ENCODE peak calls at places on chromosomes 1 and 21, in eight cellular contexts. H is T-helper 1 cell, J is suprapubic skin, F is GM12865, P is NAMALWA, T is cardiac muscle cell, V is astrocyte of the hippocampus, W is GM13976. K is an unnamed sample.

GRCh38 chr1:6870571-6870970 is 85.3 kb downstream of the CAMTA1 start:
- DNase-seq in H (no peak), J (no peak), F (no peak), P (no peak), T (no peak), V (peak), W (no peak), K (no peak)

GRCh38 chr1:52346653-52347052 is 19.4 kb downstream of the CC2D1B start:
- DNase-seq in H (no peak), J (no peak), F (no peak), P (no peak), T (no peak), V (no peak), W (no peak), K (no peak)

GRCh38 chr1:147171399-147172167 is 687 bp downstream of the PRKAB2 start:
- DNase-seq in H (no peak), J (no peak), F (peak), P (peak), T (no peak), V (peak), W (no peak), K (no peak)

GRCh38 chr1:98903261-98903660 is 101.4 kb downstream of the PLPPR5 start:
- DNase-seq in H (no peak), J (no peak), F (no peak), P (no peak), T (no peak), V (peak), W (no peak), K (no peak)

GRCh38 chr21:29152936-29153335 is 22.5 kb downstream of the MAP3K7CL start:
- DNase-seq in H (no peak), J (no peak), F (no peak), P (no peak), T (no peak), V (no peak), W (no peak), K (no peak)

GRCh38 chr1:163022129-163022528 is 47.0 kb upstream of the RGS4 start:
- DNase-seq in H (no peak), J (no peak), F (no peak), P (no peak), T (no peak), V (no peak), W (no peak), K (no peak)

GRCh38 chr1:231421616-231421970 is 494 bp downstream of the EGLN1 start:
- DNase-seq in H (no peak), J (peak), F (no peak), P (peak), T (peak), V (peak), W (peak), K (no peak)

GRCh38 chr1:197675475-197676324 is 99.6 kb downstream of the DENND1B start:
- DNase-seq in H (no peak), J (no peak), F (no peak), P (no peak), T (no peak), V (peak), W (no peak), K (no peak)

GRCh38 chr1:245014247-245015029 is 140.3 kb upstream of the KIF26B start:
- DNase-seq in H (no peak), J (no peak), F (no peak), P (no peak), T (no peak), V (no peak), W (no peak), K (no peak)

GRCh38 chr1:83931658-83932253 is 67.2 kb downstream of the TTLL7 start:
- DNase-seq in H (no peak), J (no peak), F (peak), P (peak), T (peak), V (peak), W (peak), K (no peak)

GRCh38 chr1:9494936-9495758 is 44.1 kb upstream of the SLC25A33 start:
- DNase-seq in H (peak), J (no peak), F (peak), P (peak), T (peak), V (peak), W (peak), K (no peak)

GRCh38 chr1:30420519-30421050 is 302.8 kb downstream of the MATN1 start:
- DNase-seq in H (no peak), J (peak), F (no peak), P (no peak), T (no peak), V (no peak), W (peak), K (peak)

GRCh38 chr1:202589190-202589680 is 121.0 kb downstream of the SYT2 start:
- DNase-seq in H (no peak), J (peak), F (peak), P (peak), T (peak), V (peak), W (no peak), K (peak)

GRCh38 chr1:71046891-71047634 is 553 bp downstream of the PTGER3 start:
- DNase-seq in H (no peak), J (peak), F (no peak), P (no peak), T (no peak), V (peak), W (peak), K (no peak)

GRCh38 chr1:7405844-7406500 is 365.1 kb upstream of the VAMP3 start:
- DNase-seq in H (no peak), J (peak), F (no peak), P (no peak), T (no peak), V (no peak), W (peak), K (no peak)

GRCh38 chr1:226915672-226915995 is 24.5 kb upstream of the COQ8A start:
- DNase-seq in H (no peak), J (no peak), F (peak), P (no peak), T (no peak), V (no peak), W (no peak), K (no peak)

GRCh38 chr1:110765640-110766335 is 91.0 kb upstream of the KCNA3 start:
- DNase-seq in H (no peak), J (no peak), F (peak), P (peak), T (peak), V (peak), W (peak), K (no peak)

GRCh38 chr1:10253755-10254154 is 43.4 kb downstream of the KIF1B start:
- DNase-seq in H (no peak), J (no peak), F (no peak), P (peak), T (no peak), V (peak), W (no peak), K (no peak)

GRCh38 chr1:156556354-156556753 is 16.0 kb downstream of the IQGAP3 start:
- DNase-seq in H (no peak), J (no peak), F (no peak), P (no peak), T (no peak), V (no peak), W (no peak), K (no peak)

GRCh38 chr1:211483896-211484612 is 7.9 kb downstream of the RD3 start:
- DNase-seq in H (no peak), J (peak), F (no peak), P (no peak), T (no peak), V (no peak), W (no peak), K (no peak)

GRCh38 chr1:39755965-39756659 is 15.0 kb downstream of the OXCT2 start:
- DNase-seq in H (no peak), J (no peak), F (no peak), P (no peak), T (no peak), V (no peak), W (no peak), K (no peak)

GRCh38 chr1:200376521-200376920 is 33.3 kb downstream of the ZNF281 start:
- DNase-seq in H (no peak), J (no peak), F (no peak), P (no peak), T (no peak), V (no peak), W (no peak), K (no peak)

GRCh38 chr1:102853701-102854187 is 254.6 kb downstream of the COL11A1 start:
- DNase-seq in H (no peak), J (no peak), F (no peak), P (no peak), T (no peak), V (no peak), W (no peak), K (no peak)

GRCh38 chr1:182206628-182207239 is 145.2 kb upstream of the ZNF648 start:
- DNase-seq in H (no peak), J (peak), F (no peak), P (no peak), T (peak), V (no peak), W (no peak), K (no peak)

GRCh38 chr1:43238104-43238503 is 31.7 kb upstream of the TMEM125 start:
- DNase-seq in H (no peak), J (no peak), F (peak), P (peak), T (peak), V (peak), W (peak), K (no peak)

GRCh38 chr1:37922767-37923550 is 23.9 kb downstream of the INPP5B start:
- DNase-seq in H (no peak), J (no peak), F (peak), P (peak), T (no peak), V (no peak), W (peak), K (no peak)